ENCODE peak calls at places on chromosomes 2 and 18, in ten cellular contexts. P is activated CD8-positive, alpha-beta T cell treated with anti-CD3 and anti-CD28 coated beads for 36 hours; G is adrenal gland; U is GM13976; T is neural crest cell; B is mammary epithelial cell; O is type B pancreatic cell; C is foreskin fibroblast; X is HFF-Myc; K is K562. Z is an unnamed sample.

GRCh38 chr2:3405876-3406275 is 26.4 kb downstream of the TRAPPC12 start:
- DNase-seq in P (no peak), G (no peak), U (no peak), T (no peak), B (no peak), O (no peak), C (no peak), X (no peak), K (no peak), Z (no peak)

GRCh38 chr2:159996792-159997546 is 65.4 kb downstream of the PLA2R1 start:
- DNase-seq in P (no peak), G (no peak), U (no peak), T (no peak), B (no peak), O (no peak), C (peak; percentile 30), X (no peak), K (no peak), Z (peak; percentile 80)

GRCh38 chr18:52163478-52163877 is 176.5 kb upstream of the DCC start:
- DNase-seq in P (no peak), G (no peak), U (no peak), T (no peak), B (peak; percentile 28), O (no peak), C (no peak), X (no peak), K (no peak), Z (no peak)

GRCh38 chr2:11652555-11652954 is 17.4 kb downstream of the NTSR2 start:
- DNase-seq in P (no peak), G (no peak), U (no peak), T (no peak), B (no peak), O (no peak), C (peak; percentile 47), X (no peak), K (no peak), Z (no peak)

GRCh38 chr2:223959688-223960087 is 2.4 kb downstream of the MRPL44 start:
- DNase-seq in P (no peak), G (no peak), U (no peak), T (no peak), B (no peak), O (no peak), C (peak; percentile 52), X (no peak), K (no peak), Z (peak; percentile 53)

GRCh38 chr18:78994977-78995582 is 15.5 kb downstream of the SALL3 start:
- DNase-seq in P (no peak), G (no peak), U (no peak), T (no peak), B (no peak), O (no peak), C (no peak), X (no peak), K (no peak), Z (no peak)

GRCh38 chr2:201781583-201782051 is 884 bp upstream of the ALS2 start:
- DNase-seq in P (peak; percentile 27), G (peak; percentile 28), U (peak; percentile 27), T (no peak), B (no peak), O (no peak), C (peak; percentile 46), X (no peak), K (no peak), Z (peak; percentile 10)

GRCh38 chr2:140348826-140349225 is 1568.6 kb upstream of the NXPH2 start:
- DNase-seq in P (no peak), G (no peak), U (no peak), T (no peak), B (no peak), O (no peak), C (no peak), X (no peak), K (no peak), Z (no peak)

GRCh38 chr2:137228566-137228965 is 463.2 kb downstream of the THSD7B start:
- DNase-seq in P (no peak), G (no peak), U (no peak), T (no peak), B (peak; percentile 33), O (no peak), C (peak; percentile 54), X (peak; percentile 32), K (no peak), Z (peak; percentile 10)

GRCh38 chr2:30807249-30807648 is at the start of gene CAPN13:
- DNase-seq in P (no peak), G (no peak), U (no peak), T (no peak), B (peak; percentile 1), O (no peak), C (no peak), X (no peak), K (no peak), Z (no peak)

GRCh38 chr2:196849895-196850294 is 40.7 kb upstream of the C2orf66 start:
- DNase-seq in P (no peak), G (no peak), U (no peak), T (no peak), B (peak; percentile 26), O (no peak), C (peak; percentile 62), X (no peak), K (no peak), Z (peak; percentile 64)

GRCh38 chr2:212480447-212480846 is 58.2 kb downstream of the ERBB4 start:
- DNase-seq in P (no peak), G (no peak), U (no peak), T (no peak), B (no peak), O (no peak), C (no peak), X (no peak), K (no peak), Z (no peak)

GRCh38 chr2:67180841-67181240 is 216.3 kb upstream of the ETAA1 start:
- DNase-seq in P (no peak), G (no peak), U (no peak), T (no peak), B (no peak), O (no peak), C (no peak), X (no peak), K (no peak), Z (no peak)

GRCh38 chr2:239256297-239256696 is 144.5 kb downstream of the HDAC4 start:
- DNase-seq in P (no peak), G (peak; percentile 20), U (no peak), T (no peak), B (no peak), O (no peak), C (no peak), X (no peak), K (no peak), Z (no peak)

GRCh38 chr18:31723998-31724711 is 36.5 kb downstream of the SLC25A52 start:
- DNase-seq in P (peak; percentile 12), G (peak; percentile 54), U (peak; percentile 59), T (no peak), B (no peak), O (no peak), C (peak; percentile 33), X (no peak), K (no peak), Z (peak; percentile 24)

GRCh38 chr2:8021942-8022341 is 659.9 kb upstream of the ID2 start:
- DNase-seq in P (no peak), G (no peak), U (no peak), T (no peak), B (no peak), O (no peak), C (no peak), X (no peak), K (no peak), Z (no peak)

GRCh38 chr2:8016688-8017087 is 665.2 kb upstream of the ID2 start:
- DNase-seq in P (no peak), G (no peak), U (no peak), T (no peak), B (no peak), O (no peak), C (no peak), X (no peak), K (no peak), Z (no peak)

GRCh38 chr2:8018956-8019355 is 662.9 kb upstream of the ID2 start:
- DNase-seq in P (no peak), G (no peak), U (no peak), T (no peak), B (no peak), O (no peak), C (no peak), X (no peak), K (no peak), Z (no peak)

GRCh38 chr2:8019934-8020333 is 661.9 kb upstream of the ID2 start:
- DNase-seq in P (no peak), G (no peak), U (no peak), T (no peak), B (no peak), O (no peak), C (no peak), X (no peak), K (no peak), Z (no peak)

GRCh38 chr2:8015848-8016580 is 665.8 kb upstream of the ID2 start:
- DNase-seq in P (no peak), G (no peak), U (no peak), T (no peak), B (no peak), O (no peak), C (no peak), X (no peak), K (no peak), Z (no peak)
- TF ChIP-seq CTCF in P (no peak), G (no peak), U (no peak), T (no peak), B (no peak), O (no peak), C (no peak), X (no peak), K (no peak), Z (no peak)

DNA sequence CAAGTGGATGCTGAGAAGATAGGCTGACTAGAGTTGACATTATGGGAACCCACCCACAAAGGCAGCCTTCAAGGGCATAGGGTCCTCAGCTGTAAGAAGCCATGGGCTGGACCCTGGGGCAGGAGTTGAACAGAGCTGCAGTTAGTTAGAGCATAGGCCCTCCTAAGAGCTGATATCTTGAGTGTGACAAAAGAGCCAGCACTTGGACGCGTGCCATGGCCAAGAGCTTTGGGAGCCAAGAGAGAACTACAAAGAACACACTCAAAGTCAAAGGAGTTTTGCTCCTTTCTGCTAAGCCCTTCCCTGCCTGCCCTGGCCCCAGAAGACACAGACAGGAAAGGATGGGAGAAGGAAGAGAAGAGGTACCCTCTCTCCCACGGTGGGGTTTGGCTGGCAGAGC is 29.9 kb upstream of the AGAP1 start:
- DNase-seq in P (no peak), G (peak; percentile 81), U (no peak), T (no peak), B (no peak), O (no peak), C (no peak), X (no peak), K (no peak), Z (peak; percentile 6)
- TF ChIP-seq CTCF in P (no peak), G (no peak), U (no peak), T (no peak), B (no peak), O (no peak), C (no peak), X (no peak), K (no peak), Z (no peak)

GRCh38 chr2:149388120-149388816 is 57.9 kb downstream of the LYPD6 start:
- DNase-seq in P (no peak), G (no peak), U (no peak), T (no peak), B (no peak), O (no peak), C (peak; percentile 63), X (no peak), K (peak; percentile 30), Z (no peak)
- TF ChIP-seq CTCF in P (no peak), G (no peak), U (no peak), T (peak; percentile 42), B (peak; percentile 9), O (peak; percentile 54), C (peak; percentile 30), X (no peak), K (no peak), Z (no peak)

GRCh38 chr2:26191316-26192159 is 18.6 kb downstream of the GAREM2 start:
- DNase-seq in P (no peak), G (no peak), U (no peak), T (no peak), B (no peak), O (no peak), C (no peak), X (no peak), K (no peak), Z (no peak)
- TF ChIP-seq CTCF in P (no peak), G (no peak), U (no peak), T (no peak), B (no peak), O (no peak), C (no peak), X (no peak), K (peak; percentile 5), Z (no peak)